ENCODE peak calls at places on chromosomes 16 and 17, in eight cellular contexts. S is mesothelial cell of epicardium, L is AG04450, U is heart left ventricle, O is BJ, I is neural crest cell, N is H1, R is brain microvascular endothelial cell. D is an unnamed sample.
A peak's percentile ranks its signal among the peaks of the same experiment; 100 is the strongest.

GRCh38 chr17:44363613-44364159 is at the start of gene FAM171A2:
- DNase-seq in O (no peak), I (peak; percentile 78), S (peak; percentile 89), U (peak; percentile 54), N (peak; percentile 90), L (peak; percentile 20), R (no peak), D (peak; percentile 82)

GRCh38 chr16:67719778-67720144 is 645 bp upstream of the GFOD2 start:
- DNase-seq in I (peak; percentile 9), L (peak; percentile 11), O (no peak), R (peak; percentile 70), U (peak; percentile 45), N (no peak), S (no peak), D (peak; percentile 51)

GRCh38 chr16:67926181-67926742 is 5.4 kb downstream of the CTRL start:
- DNase-seq in I (no peak), L (no peak), O (no peak), R (peak; percentile 43), N (no peak), U (no peak), S (no peak), D (peak; percentile 55)

GRCh38 chr17:35243459-35244204 is 760 bp downstream of the SLFN5 start:
- DNase-seq in S (no peak), L (no peak), O (peak; percentile 46), R (peak; percentile 63), U (peak; percentile 48), N (peak; percentile 58), I (peak; percentile 16), D (peak; percentile 77)

GRCh38 chr17:76946772-76947135 is 78.5 kb downstream of the MGAT5B start:
- DNase-seq in N (no peak), L (no peak), U (no peak), S (no peak), O (no peak), I (no peak), R (no peak), D (no peak)

GRCh38 chr17:19424934-19425868 is 14.2 kb downstream of the RNF112 start:
- DNase-seq in I (no peak), R (no peak), S (no peak), L (no peak), N (no peak), U (no peak), O (no peak), D (peak; percentile 69)

GRCh38 chr16:70523621-70524405 is at the start of gene SF3B3:
- DNase-seq in U (peak; percentile 74), O (no peak), N (peak; percentile 81), R (peak; percentile 52), S (peak; percentile 66), L (no peak), I (peak; percentile 62), D (no peak)

GRCh38 chr17:72136692-72137550 is 16.1 kb downstream of the SOX9 start:
- DNase-seq in N (no peak), I (no peak), S (no peak), R (peak; percentile 72), L (no peak), O (no peak), U (no peak), D (peak; percentile 92)

GRCh38 chr17:50192873-50193274 is 8.6 kb downstream of the COL1A1 start:
- DNase-seq in U (no peak), R (no peak), L (no peak), S (no peak), N (no peak), I (no peak), O (no peak), D (no peak)

GRCh38 chr17:55177159-55177913 is 87.4 kb upstream of the HLF start:
- DNase-seq in I (no peak), L (no peak), U (no peak), R (no peak), S (no peak), N (no peak), O (no peak), D (peak; percentile 74)

GRCh38 chr17:76727745-76728456 is 1.3 kb downstream of the METTL23 start:
- DNase-seq in R (no peak), N (no peak), I (no peak), O (no peak), U (no peak), S (no peak), L (no peak), D (no peak)

GRCh38 chr17:21218101-21218500 is 4.1 kb upstream of the TMEM11 start:
- DNase-seq in O (no peak), L (no peak), S (no peak), I (no peak), N (no peak), U (no peak), R (peak; percentile 15), D (peak; percentile 42)

GRCh38 chr17:76005263-76006149 is 4.9 kb downstream of the CDK3 start:
- DNase-seq in U (peak; percentile 71), O (no peak), N (peak; percentile 99), R (peak; percentile 35), I (peak; percentile 84), S (peak; percentile 92), L (no peak), D (peak; percentile 87)

GRCh38 chr17:10107320-10108165 is 90.9 kb downstream of the GAS7 start:
- DNase-seq in S (no peak), I (no peak), R (no peak), O (no peak), L (no peak), U (no peak), N (no peak), D (no peak)

GRCh38 chr16:654034-654433 is 4.9 kb downstream of the WDR90 start:
- DNase-seq in S (no peak), N (no peak), O (no peak), R (no peak), L (no peak), U (no peak), I (no peak), D (no peak)

GRCh38 chr17:61645898-61646297 is 54.9 kb upstream of the NACA2 start:
- DNase-seq in L (no peak), R (no peak), N (no peak), I (no peak), S (no peak), U (no peak), O (no peak), D (peak; percentile 9)
- TF ChIP-seq CTCF in L (no peak), R (no peak), N (no peak), I (no peak), S (no peak), U (no peak), O (no peak), D (no peak)

DNA sequence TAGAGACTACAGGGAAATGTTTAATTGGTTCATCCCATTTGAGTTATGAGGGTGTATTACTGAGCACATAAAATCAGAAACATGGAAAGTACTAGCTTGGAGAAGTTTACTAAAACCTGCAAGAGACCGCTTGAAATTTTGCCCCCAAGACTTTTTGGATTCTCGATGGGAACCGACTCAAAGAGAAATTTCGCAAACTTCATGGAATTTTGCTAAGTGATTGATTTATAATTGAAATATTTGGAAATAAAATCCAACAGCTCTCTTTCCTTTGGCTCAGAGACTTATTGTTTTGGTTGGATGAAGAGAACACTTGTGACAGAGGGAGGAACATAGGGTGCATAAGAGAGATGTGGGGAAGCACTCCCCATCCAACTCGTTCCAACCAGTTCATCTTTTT is 574.4 kb downstream of the WWOX start:
- DNase-seq in R (no peak), L (no peak), N (no peak), O (no peak), S (no peak), I (no peak), U (no peak), D (no peak)
- TF ChIP-seq CTCF in R (no peak), L (no peak), N (no peak), O (no peak), S (no peak), I (no peak), U (no peak), D (no peak)

DNA sequence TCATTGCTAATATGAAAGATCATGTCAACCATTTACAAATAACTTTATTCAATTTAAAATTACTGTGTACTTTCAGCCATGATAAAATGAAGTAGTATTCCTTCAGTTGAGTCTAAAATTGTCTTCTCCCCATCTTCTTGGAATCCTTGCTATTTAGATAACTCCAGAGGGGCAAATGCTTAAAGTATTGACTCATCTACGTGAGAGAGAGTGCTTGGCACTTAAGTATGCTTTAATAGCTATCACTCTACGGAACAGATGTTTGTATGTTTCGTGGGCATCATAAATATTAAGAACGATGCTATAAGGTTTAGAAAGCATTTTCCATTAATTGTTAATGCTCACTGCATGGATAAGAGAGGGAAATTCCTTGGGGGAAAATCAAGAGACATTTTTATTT is 69.3 kb upstream of the MED13 start:
- DNase-seq in O (no peak), R (no peak), L (no peak), I (no peak), N (no peak), U (no peak), S (no peak), D (peak; percentile 11)
- TF ChIP-seq CTCF in O (no peak), R (no peak), L (no peak), I (no peak), N (no peak), U (no peak), S (no peak), D (no peak)

GRCh38 chr17:22704674-22705073 is 1012.4 kb downstream of the KCNJ18 start:
- DNase-seq in O (no peak), U (no peak), S (no peak), R (no peak), I (no peak), N (no peak), L (no peak), D (no peak)

GRCh38 chr17:22703786-22704441 is 1011.6 kb downstream of the KCNJ18 start:
- DNase-seq in I (no peak), U (no peak), O (no peak), L (no peak), R (no peak), S (no peak), N (no peak), D (no peak)

GRCh38 chr17:22707626-22708025 is 1015.3 kb downstream of the KCNJ18 start:
- DNase-seq in I (no peak), S (no peak), N (no peak), U (no peak), R (no peak), L (no peak), O (no peak), D (no peak)

DNA sequence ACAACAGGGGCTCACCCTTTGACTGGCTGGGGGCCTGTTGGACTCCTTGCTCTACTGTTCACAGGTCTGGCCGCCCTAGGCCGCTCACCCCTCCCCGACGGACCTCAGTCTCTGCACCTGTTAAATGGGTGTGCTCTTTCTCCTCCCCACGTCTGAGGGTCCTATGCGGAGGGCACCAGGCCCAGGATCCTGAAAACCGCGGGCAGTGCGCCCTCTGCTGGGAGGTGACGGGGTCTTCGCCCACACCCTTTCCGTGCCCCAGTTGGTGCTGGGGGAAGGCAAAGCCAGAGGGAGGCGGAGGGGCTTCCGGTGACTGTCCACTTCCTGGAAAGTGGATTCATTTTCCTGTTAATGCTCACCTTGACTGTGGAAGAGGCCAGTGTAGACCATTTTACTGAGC is 1010.9 kb downstream of the KCNJ18 start:
- DNase-seq in R (no peak), L (no peak), N (no peak), I (no peak), S (no peak), U (no peak), O (no peak), D (no peak)
- TF ChIP-seq CTCF in R (peak; percentile 21), L (no peak), N (no peak), I (no peak), S (no peak), U (no peak), O (no peak), D (no peak)